ENCODE peak calls at places on chromosomes 12 and 14, in four cellular contexts. V, E, D and U are unnamed samples.

GRCh38 chr12:125403145-125403789 is 338.0 kb downstream of the AACS start:
- DNase-seq in V (no peak), E (peak; percentile 56), D (no peak), U (peak; percentile 11)

GRCh38 chr12:120227233-120228040 is 26.5 kb upstream of the RPLP0 start:
- DNase-seq in V (no peak), D (no peak), E (no peak), U (no peak)

GRCh38 chr14:52871606-52872005 is 79.2 kb downstream of the FERMT2 start:
- DNase-seq in V (no peak), E (no peak), D (no peak), U (no peak)

GRCh38 chr14:100147181-100147631 is 12.2 kb downstream of the DEGS2 start:
- DNase-seq in D (no peak), V (peak; percentile 65), E (no peak), U (peak; percentile 81)

GRCh38 chr14:60092516-60092915 is 793 bp downstream of the PCNX4 start:
- DNase-seq in V (no peak), E (peak; percentile 8), D (no peak), U (no peak)

GRCh38 chr12:20489645-20490044 is 121.3 kb downstream of the PDE3A start:
- DNase-seq in V (no peak), D (no peak), E (no peak), U (no peak)

GRCh38 chr14:63713765-63714164 is 14.1 kb downstream of the SGPP1 start:
- DNase-seq in D (no peak), E (no peak), V (no peak), U (no peak)

GRCh38 chr12:42716521-42716920 is 127.0 kb upstream of the PRICKLE1 start:
- DNase-seq in V (no peak), D (no peak), E (no peak), U (no peak)

GRCh38 chr14:81519200-81519998 is 14.3 kb downstream of the SEL1L start:
- DNase-seq in V (no peak), E (no peak), D (peak; percentile 31), U (peak; percentile 74)

GRCh38 chr12:45468751-45469615 is 253.1 kb downstream of the ANO6 start:
- DNase-seq in V (no peak), E (no peak), D (no peak), U (no peak)

GRCh38 chr12:88444481-88444880 is 135.8 kb downstream of the KITLG start:
- DNase-seq in D (no peak), E (no peak), V (no peak), U (no peak)

GRCh38 chr14:60544659-60545058 is 35.7 kb downstream of the SIX6 start:
- DNase-seq in E (no peak), V (peak; percentile 3), D (no peak), U (no peak)

GRCh38 chr14:23183479-23183878 is at the start of gene SLC7A8:
- DNase-seq in D (no peak), E (no peak), V (no peak), U (no peak)

GRCh38 chr12:41264281-41264680 is 76.2 kb downstream of the PDZRN4 start:
- DNase-seq in E (no peak), V (no peak), D (no peak), U (no peak)

GRCh38 chr12:49332441-49332861 is 4.5 kb downstream of the C1QL4 start:
- DNase-seq in D (no peak), E (no peak), V (no peak), U (no peak)

GRCh38 chr14:59829941-59830734 is 40.4 kb downstream of the RTN1 start:
- DNase-seq in V (no peak), D (no peak), E (no peak), U (no peak)

GRCh38 chr12:117850048-117850447 is 118.7 kb downstream of the KSR2 start:
- DNase-seq in E (peak; percentile 83), D (no peak), V (peak; percentile 31), U (no peak)

GRCh38 chr14:93005838-93006237 is 82.9 kb downstream of the CHGA start:
- DNase-seq in D (no peak), V (no peak), E (no peak), U (no peak)

GRCh38 chr12:132559652-132560420 is 50.5 kb downstream of the LRCOL1 start:
- DNase-seq in V (peak; percentile 79), D (no peak), E (peak; percentile 93), U (peak; percentile 51)

GRCh38 chr14:100524233-100524932 is 62.8 kb downstream of the BEGAIN start:
- DNase-seq in D (no peak), E (no peak), V (no peak), U (no peak)

GRCh38 chr14:99619873-99620834 is 16.1 kb upstream of the CCDC85C start:
- DNase-seq in V (no peak), E (no peak), D (no peak), U (no peak)

GRCh38 chr14:33932526-33933292 is 18.2 kb downstream of the EGLN3 start:
- DNase-seq in D (no peak), E (no peak), V (no peak), U (no peak)

GRCh38 chr14:99724196-99724891 is 40.2 kb downstream of the CYP46A1 start:
- DNase-seq in D (no peak), V (no peak), E (no peak), U (no peak)

GRCh38 chr12:52257074-52257551 is 17.3 kb upstream of the KRT86 start:
- DNase-seq in E (no peak), V (no peak), D (no peak), U (no peak)

GRCh38 chr12:27723212-27723611 is 12.6 kb downstream of the MRPS35 start:
- DNase-seq in V (no peak), E (no peak), D (no peak), U (no peak)

GRCh38 chr12:3920378-3921141 is 47.4 kb upstream of the PARP11 start:
- DNase-seq in E (no peak), V (no peak), D (no peak), U (no peak)

GRCh38 chr14:75453817-75454434 is 26.1 kb downstream of the JDP2 start:
- DNase-seq in V (peak; percentile 74), E (peak; percentile 25), D (peak; percentile 61), U (no peak)

GRCh38 chr12:82415402-82415801 is 57.1 kb downstream of the METTL25 start:
- DNase-seq in D (no peak), V (no peak), E (no peak), U (no peak)

GRCh38 chr12:82413994-82414393 is 55.7 kb downstream of the METTL25 start:
- DNase-seq in V (no peak), E (no peak), D (no peak), U (no peak)

GRCh38 chr12:82412246-82412645 is 53.9 kb downstream of the METTL25 start:
- DNase-seq in E (no peak), D (no peak), V (no peak), U (no peak)

GRCh38 chr12:82411561-82412230 is 53.4 kb downstream of the METTL25 start:
- DNase-seq in V (no peak), E (no peak), D (no peak), U (no peak)

GRCh38 chr12:82414926-82415325 is 56.6 kb downstream of the METTL25 start:
- DNase-seq in V (no peak), D (no peak), E (no peak), U (no peak)
- TF ChIP-seq SPI1 in V (no peak), D (no peak), E (no peak), U (no peak)

GRCh38 chr12:105733579-105733978 is 403.1 kb downstream of the C12orf75 start:
- DNase-seq in E (no peak), D (no peak), V (no peak), U (no peak)
- TF ChIP-seq SPI1 in E (no peak), D (no peak), V (no peak), U (no peak)

DNA sequence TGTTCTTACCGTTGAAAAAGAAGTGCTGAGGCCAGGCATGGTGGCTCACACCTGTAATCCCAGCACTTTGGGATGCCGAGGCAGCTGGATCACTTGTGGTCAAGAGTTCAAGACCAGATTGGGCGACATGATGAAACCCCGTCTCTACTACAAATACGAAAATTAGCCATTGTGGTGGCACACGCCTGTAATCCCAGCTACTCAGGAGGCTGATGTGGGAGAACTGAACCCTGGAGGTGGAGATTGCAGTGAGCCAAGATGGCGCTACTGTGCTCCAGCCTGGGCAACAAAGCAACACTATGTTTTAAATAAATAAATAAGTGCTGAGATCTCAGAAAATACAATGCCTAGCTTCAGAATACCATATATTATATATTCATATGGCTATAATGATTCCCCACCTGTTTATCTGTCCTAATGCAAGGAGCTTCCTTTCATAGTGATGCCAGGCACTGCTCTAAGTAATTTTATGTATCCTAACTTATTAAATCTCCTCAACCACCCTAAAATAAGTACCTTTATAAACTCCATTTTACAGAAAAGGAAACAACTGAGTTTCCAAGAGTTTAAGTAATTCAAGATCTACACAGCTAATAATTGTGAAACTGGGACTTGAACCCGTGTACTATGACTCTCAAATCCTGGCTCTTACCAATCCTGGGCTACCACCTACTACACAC is 7.3 kb downstream of the PHLDA1 start:
- DNase-seq in V (no peak), D (no peak), E (no peak), U (no peak)
- TF ChIP-seq SPI1 in V (no peak), D (no peak), E (no peak), U (no peak)

GRCh38 chr12:65891987-65892481 is 67.8 kb downstream of the HMGA2 start:
- DNase-seq in E (no peak), V (no peak), D (no peak), U (no peak)
- TF ChIP-seq SPI1 in E (no peak), V (no peak), D (no peak), U (no peak)